ENCODE peak calls at places on chromosome 20, in seven cellular contexts. D is mesendoderm, M is neural progenitor cell, K is cardiac muscle cell, O is heart right ventricle, H is vagina, Q is pancreas. L is an unnamed sample.

GRCh38 chr20:62252342-62252966 is 14.1 kb downstream of the OSBPL2 start:
- DNase-seq in K (peak; percentile 19), Q (no peak), H (no peak), O (no peak), M (no peak), D (no peak), L (no peak)

GRCh38 chr20:11195899-11196558 is 522.2 kb upstream of the JAG1 start:
- DNase-seq in M (no peak), D (no peak), Q (no peak), K (peak; percentile 20), H (no peak), O (peak; percentile 23), L (no peak)

GRCh38 chr20:46175127-46175494 is 57.0 kb downstream of the CD40 start:
- DNase-seq in M (no peak), Q (no peak), H (no peak), D (no peak), K (no peak), O (no peak), L (no peak)

GRCh38 chr20:10508468-10509251 is 73.6 kb downstream of the SLX4IP start:
- DNase-seq in D (peak; percentile 71), H (no peak), O (no peak), M (no peak), K (peak; percentile 68), Q (no peak), L (no peak)

GRCh38 chr20:63911171-63911570 is 16.2 kb downstream of the DNAJC5 start:
- DNase-seq in Q (peak; percentile 87), M (no peak), O (no peak), K (peak; percentile 27), D (no peak), H (no peak), L (peak; percentile 16)

GRCh38 chr20:58891686-58892125 is 39.2 kb downstream of the GNAS start:
- DNase-seq in H (peak; percentile 42), O (no peak), M (peak; percentile 84), D (peak; percentile 72), K (no peak), Q (peak; percentile 28), L (no peak)

GRCh38 chr20:13158339-13158738 is 62.7 kb upstream of the ISM1 start:
- DNase-seq in Q (no peak), D (no peak), O (no peak), M (no peak), H (no peak), K (no peak), L (no peak)

GRCh38 chr20:33784225-33784624 is 26.9 kb upstream of the CHMP4B start:
- DNase-seq in Q (no peak), O (no peak), K (no peak), M (peak; percentile 31), H (no peak), D (peak; percentile 40), L (no peak)

GRCh38 chr20:4469910-4470309 is 251.8 kb upstream of the PRND start:
- DNase-seq in H (no peak), O (no peak), K (no peak), M (no peak), Q (no peak), D (no peak), L (no peak)

GRCh38 chr20:37925265-37926165 is 22.6 kb downstream of the VSTM2L start:
- DNase-seq in Q (no peak), M (no peak), H (no peak), K (no peak), O (no peak), D (no peak), L (no peak)

GRCh38 chr20:19890358-19891117 is 126.6 kb upstream of the NAA20 start:
- DNase-seq in O (no peak), M (no peak), K (no peak), H (no peak), Q (no peak), D (no peak), L (no peak)
- H3K27ac ChIP-seq in O (peak overlapping the region; percentile 88), M (no peak overlapping the region), K (no peak overlapping the region), H (peak overlapping the region; percentile 85), Q (peak overlapping the region; percentile 40), D (no peak overlapping the region), L (no peak overlapping the region)

DNA sequence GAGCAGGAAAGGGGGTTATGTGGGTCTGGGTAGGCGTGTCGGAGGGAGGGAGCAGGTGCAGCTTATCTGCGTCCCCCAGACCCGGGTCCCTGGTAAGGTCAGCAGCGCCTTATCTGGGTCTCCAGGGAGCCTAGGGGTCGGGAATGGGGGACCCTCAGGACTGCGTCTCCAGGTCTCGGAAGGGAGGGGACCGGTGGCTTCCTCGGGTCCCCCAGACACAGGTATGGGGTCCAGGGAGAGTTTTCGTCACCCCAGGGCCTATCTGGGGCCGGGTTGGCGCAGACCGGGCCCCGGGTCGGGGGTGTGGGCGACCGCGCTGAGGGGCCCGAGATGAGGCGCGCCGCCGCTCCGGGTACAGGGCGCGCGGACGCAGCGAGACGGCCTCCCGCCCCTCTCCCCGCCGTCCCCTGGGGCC is 325 bp downstream of the PLAGL2 start:
- DNase-seq in D (no peak), K (no peak), H (no peak), Q (no peak), M (peak; percentile 42), O (no peak), L (no peak)
- H3K4me1 ChIP-seq in D (peaks cover 7% of the 10 kb centered on the region), K (peaks cover 46% of the 10 kb centered on the region), H (peaks cover 69% of the 10 kb centered on the region), Q (peaks cover 35% of the 10 kb centered on the region), M (peaks cover 30% of the 10 kb centered on the region), O (peaks cover 69% of the 10 kb centered on the region), L (peaks cover 61% of the 10 kb centered on the region)

DNA sequence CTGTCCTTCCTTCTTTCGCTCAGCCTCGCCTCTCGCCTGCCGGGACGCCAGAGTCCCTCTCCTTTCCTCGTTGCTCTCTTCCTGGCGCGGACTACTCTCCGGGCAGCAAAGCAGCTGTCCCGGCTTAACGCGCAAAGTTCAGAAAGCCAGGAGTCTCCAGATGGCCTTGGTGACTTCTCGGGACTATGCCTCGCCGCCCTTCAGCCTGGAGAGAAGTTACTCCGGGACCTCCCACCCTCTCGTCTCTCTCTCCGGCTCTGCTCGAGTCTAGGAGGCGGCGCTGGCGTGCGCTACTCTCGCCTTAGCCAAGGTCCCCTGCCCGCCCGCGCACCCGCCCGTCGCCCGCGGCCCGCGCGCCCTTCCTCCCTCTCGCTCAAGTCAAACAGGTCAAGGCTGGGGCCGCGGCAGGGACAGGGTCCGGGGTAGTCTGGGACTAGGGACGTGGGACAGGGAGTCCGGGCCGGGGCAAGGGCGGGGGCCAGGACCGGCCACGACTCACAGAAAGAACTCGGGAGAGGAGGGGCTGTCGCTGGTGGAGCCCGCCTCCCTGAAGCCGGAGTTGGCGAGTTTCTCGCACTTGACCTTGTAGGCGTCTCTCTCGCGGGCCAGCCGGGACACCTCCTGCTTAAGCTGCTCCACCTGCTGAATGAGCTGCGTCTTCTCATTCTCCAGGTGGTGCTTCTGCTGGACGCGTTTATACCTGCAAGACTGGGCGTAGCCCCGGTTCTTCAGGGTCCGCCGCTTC is 1.5 kb downstream of the MAFB start:
- DNase-seq in O (peak; percentile 47), K (peak; percentile 45), M (peak; percentile 79), Q (peak; percentile 71), H (no peak), D (peak; percentile 76), L (no peak)
- H3K27ac ChIP-seq in O (peak overlapping the region; percentile 97), K (no peak overlapping the region), M (no peak overlapping the region), Q (peak overlapping the region; percentile 92), H (peak overlapping the region; percentile 87), D (no peak overlapping the region), L (no peak overlapping the region)

GRCh38 chr20:35304956-35305355 is 12.7 kb upstream of the FAM83C start:
- DNase-seq in O (no peak), K (no peak), D (no peak), M (no peak), H (no peak), Q (no peak), L (no peak)
- H3K4me1 ChIP-seq in O (peaks cover 28% of the 10 kb centered on the region), K (no peaks in the 10 kb centered on the region), D (peaks cover 3% of the 10 kb centered on the region), M (no peaks in the 10 kb centered on the region), H (peaks cover 53% of the 10 kb centered on the region), Q (no peaks in the 10 kb centered on the region), L (peaks cover 7% of the 10 kb centered on the region)

L was measured in CD4-positive, CD25-positive, alpha-beta regulatory T cell.